ENCODE peak calls at places on chromosomes 12 and 14, in ten cellular contexts. L is AG04450, D is hepatocyte, P is breast epithelium, F is stomach, S is pancreas, V is NB4, H is fibroblast of villous mesenchyme, T is RWPE2, O is left ventricle myocardium inferior. I is an unnamed sample.

GRCh38 chr12:11812558-11813421 is 163.3 kb downstream of the ETV6 start:
- DNase-seq in T (no peak), F (no peak), P (no peak), L (no peak), O (no peak), V (peak; percentile 79), D (peak; percentile 35), S (no peak), H (peak; percentile 36), I (peak; percentile 44)

GRCh38 chr14:24277606-24278321 is 6.4 kb upstream of the RABGGTA start:
- DNase-seq in D (no peak), O (peak; percentile 42), F (no peak), V (peak; percentile 91), P (no peak), H (no peak), S (no peak), L (no peak), T (no peak), I (no peak)

GRCh38 chr14:58488550-58488949 is 61.0 kb downstream of the KIAA0586 start:
- DNase-seq in V (peak; percentile 7), P (no peak), T (no peak), O (no peak), H (peak; percentile 8), D (no peak), L (no peak), S (no peak), F (no peak), I (no peak)

GRCh38 chr12:65585648-65586420 is 238.4 kb upstream of the HMGA2 start:
- DNase-seq in S (no peak), H (peak; percentile 79), D (no peak), L (no peak), V (no peak), P (no peak), F (no peak), T (no peak), O (no peak), I (no peak)

GRCh38 chr12:117402363-117402762 is 40.9 kb upstream of the NOS1 start:
- DNase-seq in T (no peak), V (peak; percentile 21), F (no peak), O (no peak), S (no peak), L (no peak), H (no peak), P (no peak), D (no peak), I (no peak)

GRCh38 chr14:80959448-80960006 is 4.1 kb downstream of the TSHR start:
- DNase-seq in O (no peak), V (peak; percentile 15), L (no peak), D (no peak), F (no peak), P (no peak), S (no peak), T (no peak), H (peak; percentile 18), I (no peak)

GRCh38 chr12:43835656-43836454 is at the start of gene TMEM117:
- DNase-seq in P (peak; percentile 73), D (peak; percentile 82), L (no peak), V (peak; percentile 79), T (no peak), H (peak; percentile 46), F (peak; percentile 70), O (peak; percentile 83), S (peak; percentile 74), I (peak; percentile 74)

GRCh38 chr12:103495783-103496456 is at the start of gene C12orf42:
- DNase-seq in H (peak; percentile 5), D (peak; percentile 24), F (no peak), L (no peak), S (no peak), V (no peak), P (no peak), T (no peak), O (no peak), I (peak; percentile 51)

GRCh38 chr12:50024804-50025186 is 499 bp downstream of the RACGAP1 start:
- DNase-seq in D (no peak), P (no peak), O (no peak), T (no peak), L (no peak), V (peak; percentile 53), S (no peak), F (no peak), H (no peak), I (no peak)

GRCh38 chr12:99455350-99456037 is 192.1 kb upstream of the GARIN6 start:
- DNase-seq in D (no peak), T (peak; percentile 70), S (peak; percentile 12), F (no peak), V (peak; percentile 24), O (no peak), L (no peak), H (peak; percentile 38), P (peak; percentile 52), I (no peak)

GRCh38 chr12:70756118-70756517 is 118.9 kb upstream of the PTPRB start:
- DNase-seq in F (no peak), O (no peak), L (no peak), H (peak; percentile 65), P (no peak), D (peak; percentile 70), S (no peak), T (no peak), V (peak; percentile 5), I (no peak)

GRCh38 chr14:38409081-38409705 is 153.3 kb upstream of the CLEC14A start:
- DNase-seq in F (no peak), O (no peak), L (no peak), T (no peak), S (no peak), H (no peak), P (no peak), V (no peak), D (no peak), I (no peak)

GRCh38 chr12:124663771-124664366 is 96.5 kb upstream of the NCOR2 start:
- DNase-seq in S (no peak), H (no peak), L (no peak), T (no peak), F (no peak), O (no peak), D (no peak), P (no peak), V (no peak), I (no peak)

GRCh38 chr14:46550836-46551235 is 100.7 kb downstream of the RPL10L start:
- DNase-seq in P (no peak), T (no peak), O (no peak), L (no peak), F (no peak), S (no peak), D (no peak), H (no peak), V (no peak), I (no peak)

GRCh38 chr12:97854477-97854876 is 391.9 kb downstream of the RMST start:
- DNase-seq in L (no peak), V (no peak), P (no peak), H (no peak), S (no peak), D (no peak), O (no peak), F (no peak), T (no peak), I (no peak)
- TF ChIP-seq CTCF in L (no peak), V (peak; percentile 8), P (no peak), H (no peak), S (no peak), D (no peak), O (no peak), F (no peak), T (no peak), I (no peak)

DNA sequence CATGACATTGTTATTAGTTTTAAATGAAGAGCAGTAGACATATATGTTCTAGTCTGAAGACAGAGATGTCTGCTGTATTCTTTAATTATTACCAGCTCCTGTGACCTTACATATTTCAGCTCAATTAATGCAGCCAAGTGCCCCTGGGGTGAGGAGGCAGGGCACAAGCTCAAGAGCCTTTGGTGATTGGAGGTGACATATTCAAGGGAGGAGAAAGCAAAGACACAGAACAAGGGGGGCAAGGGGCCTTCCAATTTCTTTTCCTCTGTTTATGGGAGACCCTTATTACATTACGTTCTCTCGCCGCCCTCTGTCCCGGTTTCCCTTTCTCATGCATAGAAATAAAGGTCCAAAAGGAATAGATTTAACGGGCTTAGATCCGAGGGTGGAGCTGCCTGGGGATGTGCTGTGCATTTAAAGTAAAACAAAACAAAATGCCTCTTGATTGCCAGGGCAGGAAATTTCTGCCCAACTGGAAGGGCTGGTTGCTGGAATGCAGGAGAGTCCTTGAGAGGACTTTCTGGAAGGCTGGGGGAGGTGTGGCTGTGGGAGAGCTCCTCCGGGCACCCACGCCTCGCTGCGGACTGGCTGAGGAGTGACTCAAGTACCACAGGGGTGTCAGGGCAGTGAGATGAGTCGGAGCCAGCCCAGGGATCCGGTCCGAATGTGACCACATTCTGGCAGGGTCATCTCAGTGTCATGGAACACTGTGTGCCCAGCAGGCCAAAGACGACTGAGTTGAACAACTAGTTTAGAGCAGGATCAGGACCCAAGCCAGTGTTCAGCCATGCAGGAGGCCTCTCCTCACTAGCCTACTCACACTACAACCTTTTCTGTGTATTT is 32.1 kb upstream of the GSG1 start:
- DNase-seq in F (peak; percentile 65), D (peak; percentile 60), V (no peak), L (peak; percentile 16), P (peak; percentile 94), S (peak; percentile 69), T (peak; percentile 84), O (no peak), H (peak; percentile 68), I (no peak)
- TF ChIP-seq CTCF in F (no peak), D (no peak), V (no peak), L (peak; percentile 27), P (peak; percentile 14), S (no peak), T (peak; percentile 24), O (no peak), H (peak; percentile 12), I (no peak)

GRCh38 chr14:30077946-30078345 is 150.3 kb upstream of the PRKD1 start:
- DNase-seq in H (no peak), O (no peak), F (no peak), D (no peak), L (no peak), P (no peak), S (no peak), V (no peak), T (no peak), I (no peak)
- TF ChIP-seq CTCF in H (no peak), O (no peak), F (no peak), D (no peak), L (no peak), P (no peak), S (no peak), V (no peak), T (no peak), I (no peak)

GRCh38 chr12:95862038-95862437 is 3.3 kb downstream of the SNRPF start:
- DNase-seq in O (no peak), H (no peak), D (no peak), T (no peak), L (no peak), V (no peak), F (no peak), S (no peak), P (no peak), I (no peak)

GRCh38 chr12:95859344-95859816 is 628 bp downstream of the SNRPF start:
- DNase-seq in L (no peak), S (no peak), H (peak; percentile 36), F (no peak), P (no peak), T (no peak), V (peak; percentile 56), D (peak; percentile 24), O (no peak), I (no peak)

GRCh38 chr12:95858451-95859343 is at the start of gene SNRPF:
- DNase-seq in T (peak; percentile 93), L (peak; percentile 93), D (peak; percentile 97), F (peak; percentile 96), O (peak; percentile 92), S (peak; percentile 95), V (peak; percentile 99), H (peak; percentile 98), P (peak; percentile 97), I (peak; percentile 91)

GRCh38 chr12:95857799-95858198 is 953 bp upstream of the SNRPF start:
- DNase-seq in P (no peak), S (no peak), D (no peak), O (no peak), H (no peak), V (no peak), F (no peak), L (no peak), T (no peak), I (no peak)

GRCh38 chr12:95859947-95860850 is 1.4 kb downstream of the SNRPF start:
- DNase-seq in P (no peak), D (no peak), H (no peak), T (no peak), V (peak; percentile 44), F (no peak), L (no peak), S (no peak), O (no peak), I (no peak)
- TF ChIP-seq CTCF in P (no peak), D (no peak), H (no peak), T (no peak), V (no peak), F (no peak), L (no peak), S (no peak), O (no peak), I (no peak)

I was measured in nephron progenitor cell.